ENCODE peak calls at places on chromosomes 3 and 15, in six cellular contexts. One of them, this sample, is unnamed.

GRCh38 chr3:131804565-131805133 is 230.2 kb downstream of the CPNE4 start:
- DNase-seq in effector memory CD4-positive, alpha-beta T cell: no peak
- DNase-seq in tibial nerve: no peak
- DNase-seq in ovary: no peak
- DNase-seq in transverse colon: no peak
- DNase-seq in CD4-positive, alpha-beta T cell: no peak
- DNase-seq in this sample: no peak

GRCh38 chr3:138938056-138938876 is 8.7 kb downstream of the FOXL2 start:
- DNase-seq in transverse colon: no peak
- DNase-seq in effector memory CD4-positive, alpha-beta T cell: no peak
- DNase-seq in ovary: peak
- DNase-seq in CD4-positive, alpha-beta T cell: no peak
- DNase-seq in tibial nerve: no peak
- DNase-seq in this sample: no peak

GRCh38 chr3:41116851-41117250 is 82.5 kb upstream of the CTNNB1 start:
- DNase-seq in CD4-positive, alpha-beta T cell: no peak
- DNase-seq in ovary: no peak
- DNase-seq in effector memory CD4-positive, alpha-beta T cell: no peak
- DNase-seq in transverse colon: no peak
- DNase-seq in tibial nerve: no peak
- DNase-seq in this sample: no peak

GRCh38 chr3:56796202-56796601 is 5.5 kb downstream of the ARHGEF3 start:
- DNase-seq in CD4-positive, alpha-beta T cell: no peak
- DNase-seq in ovary: no peak
- DNase-seq in tibial nerve: no peak
- DNase-seq in transverse colon: no peak
- DNase-seq in effector memory CD4-positive, alpha-beta T cell: no peak
- DNase-seq in this sample: no peak

GRCh38 chr3:144677118-144677517 is 705.5 kb downstream of the DIPK2A start:
- DNase-seq in CD4-positive, alpha-beta T cell: no peak
- DNase-seq in ovary: no peak
- DNase-seq in transverse colon: no peak
- DNase-seq in tibial nerve: no peak
- DNase-seq in effector memory CD4-positive, alpha-beta T cell: no peak
- DNase-seq in this sample: no peak

GRCh38 chr15:87610366-87610765 is 646.2 kb downstream of the NTRK3 start:
- DNase-seq in effector memory CD4-positive, alpha-beta T cell: no peak
- DNase-seq in CD4-positive, alpha-beta T cell: no peak
- DNase-seq in ovary: no peak
- DNase-seq in tibial nerve: no peak
- DNase-seq in transverse colon: no peak
- DNase-seq in this sample: no peak

GRCh38 chr15:60496853-60497252 is 17.9 kb upstream of the ICE2 start:
- DNase-seq in effector memory CD4-positive, alpha-beta T cell: no peak
- DNase-seq in tibial nerve: no peak
- DNase-seq in ovary: no peak
- DNase-seq in CD4-positive, alpha-beta T cell: no peak
- DNase-seq in transverse colon: no peak
- DNase-seq in this sample: no peak

GRCh38 chr3:169678122-169678521 is 14.6 kb upstream of the MECOM start:
- DNase-seq in ovary: no peak
- DNase-seq in CD4-positive, alpha-beta T cell: no peak
- DNase-seq in transverse colon: no peak
- DNase-seq in tibial nerve: no peak
- DNase-seq in effector memory CD4-positive, alpha-beta T cell: no peak
- DNase-seq in this sample: no peak

GRCh38 chr3:111541911-111542483 is at the start of gene CD96:
- DNase-seq in ovary: no peak
- DNase-seq in effector memory CD4-positive, alpha-beta T cell: peak
- DNase-seq in tibial nerve: peak
- DNase-seq in transverse colon: peak
- DNase-seq in CD4-positive, alpha-beta T cell: peak
- DNase-seq in this sample: no peak

GRCh38 chr3:141243295-141243707 is 11.7 kb downstream of the PXYLP1 start:
- DNase-seq in effector memory CD4-positive, alpha-beta T cell: peak
- DNase-seq in transverse colon: no peak
- DNase-seq in ovary: no peak
- DNase-seq in CD4-positive, alpha-beta T cell: no peak
- DNase-seq in tibial nerve: no peak
- DNase-seq in this sample: peak

GRCh38 chr3:59438492-59438891 is 388.7 kb upstream of the CFAP20DC start:
- DNase-seq in tibial nerve: no peak
- DNase-seq in CD4-positive, alpha-beta T cell: no peak
- DNase-seq in effector memory CD4-positive, alpha-beta T cell: no peak
- DNase-seq in transverse colon: no peak
- DNase-seq in ovary: no peak
- DNase-seq in this sample: no peak

GRCh38 chr3:46468758-46469600 is 4.3 kb upstream of the LTF start:
- DNase-seq in transverse colon: no peak
- DNase-seq in ovary: no peak
- DNase-seq in tibial nerve: no peak
- DNase-seq in CD4-positive, alpha-beta T cell: no peak
- DNase-seq in effector memory CD4-positive, alpha-beta T cell: no peak
- DNase-seq in this sample: no peak

GRCh38 chr3:184537885-184538599 is 23.5 kb upstream of the EPHB3 start:
- DNase-seq in tibial nerve: no peak
- DNase-seq in transverse colon: no peak
- DNase-seq in effector memory CD4-positive, alpha-beta T cell: no peak
- DNase-seq in ovary: no peak
- DNase-seq in CD4-positive, alpha-beta T cell: no peak
- DNase-seq in this sample: no peak

GRCh38 chr15:48052871-48053383 is 67.9 kb upstream of the SLC24A5 start:
- DNase-seq in tibial nerve: no peak
- DNase-seq in CD4-positive, alpha-beta T cell: no peak
- DNase-seq in effector memory CD4-positive, alpha-beta T cell: no peak
- DNase-seq in ovary: no peak
- DNase-seq in transverse colon: no peak
- DNase-seq in this sample: no peak

GRCh38 chr3:86985427-86985826 is 5.5 kb downstream of the VGLL3 start:
- DNase-seq in CD4-positive, alpha-beta T cell: no peak
- DNase-seq in ovary: no peak
- DNase-seq in tibial nerve: no peak
- DNase-seq in transverse colon: no peak
- DNase-seq in effector memory CD4-positive, alpha-beta T cell: no peak
- DNase-seq in this sample: no peak

GRCh38 chr3:12286927-12287726 is 1.7 kb upstream of the PPARG start:
- DNase-seq in effector memory CD4-positive, alpha-beta T cell: no peak
- DNase-seq in ovary: peak
- DNase-seq in CD4-positive, alpha-beta T cell: no peak
- DNase-seq in transverse colon: peak
- DNase-seq in tibial nerve: no peak
- DNase-seq in this sample: no peak

GRCh38 chr3:38458796-38459498 is 5.3 kb downstream of the ACVR2B start:
- DNase-seq in transverse colon: peak
- DNase-seq in effector memory CD4-positive, alpha-beta T cell: no peak
- DNase-seq in CD4-positive, alpha-beta T cell: no peak
- DNase-seq in tibial nerve: no peak
- DNase-seq in ovary: peak
- DNase-seq in this sample: no peak

GRCh38 chr3:12588674-12589054 is 31.8 kb downstream of the MKRN2 start:
- DNase-seq in transverse colon: no peak
- DNase-seq in ovary: no peak
- DNase-seq in effector memory CD4-positive, alpha-beta T cell: no peak
- DNase-seq in CD4-positive, alpha-beta T cell: no peak
- DNase-seq in tibial nerve: no peak
- DNase-seq in this sample: no peak

GRCh38 chr3:69724722-69725435 is 14.4 kb upstream of the MITF start:
- DNase-seq in tibial nerve: no peak
- DNase-seq in CD4-positive, alpha-beta T cell: no peak
- DNase-seq in transverse colon: no peak
- DNase-seq in effector memory CD4-positive, alpha-beta T cell: no peak
- DNase-seq in ovary: no peak
- DNase-seq in this sample: no peak

GRCh38 chr3:14877404-14877803 is 58.6 kb downstream of the FGD5 start:
- DNase-seq in transverse colon: no peak
- DNase-seq in tibial nerve: no peak
- DNase-seq in CD4-positive, alpha-beta T cell: no peak
- DNase-seq in ovary: no peak
- DNase-seq in effector memory CD4-positive, alpha-beta T cell: no peak
- DNase-seq in this sample: no peak

GRCh38 chr3:166685246-166685645 is 694.9 kb downstream of the ZBBX start:
- DNase-seq in ovary: no peak
- DNase-seq in CD4-positive, alpha-beta T cell: no peak
- DNase-seq in tibial nerve: no peak
- DNase-seq in transverse colon: no peak
- DNase-seq in effector memory CD4-positive, alpha-beta T cell: no peak
- DNase-seq in this sample: no peak

GRCh38 chr3:120767106-120767505 is 24.6 kb downstream of the GTF2E1 start:
- DNase-seq in effector memory CD4-positive, alpha-beta T cell: no peak
- DNase-seq in tibial nerve: no peak
- DNase-seq in CD4-positive, alpha-beta T cell: no peak
- DNase-seq in ovary: no peak
- DNase-seq in transverse colon: no peak
- DNase-seq in this sample: no peak

GRCh38 chr3:125077864-125078263 is 22.1 kb upstream of the HEG1 start:
- DNase-seq in ovary: no peak
- DNase-seq in CD4-positive, alpha-beta T cell: no peak
- DNase-seq in tibial nerve: no peak
- DNase-seq in effector memory CD4-positive, alpha-beta T cell: no peak
- DNase-seq in transverse colon: no peak
- DNase-seq in this sample: no peak

GRCh38 chr3:47356201-47356600 is 24.6 kb upstream of the PTPN23 start:
- DNase-seq in CD4-positive, alpha-beta T cell: no peak
- DNase-seq in tibial nerve: no peak
- DNase-seq in ovary: no peak
- DNase-seq in effector memory CD4-positive, alpha-beta T cell: no peak
- DNase-seq in transverse colon: no peak
- DNase-seq in this sample: no peak

GRCh38 chr3:182609575-182610156 is 183.6 kb upstream of the ATP11B start:
- DNase-seq in effector memory CD4-positive, alpha-beta T cell: no peak
- DNase-seq in ovary: no peak
- DNase-seq in CD4-positive, alpha-beta T cell: no peak
- DNase-seq in transverse colon: peak
- DNase-seq in tibial nerve: no peak
- DNase-seq in this sample: no peak

DNA sequence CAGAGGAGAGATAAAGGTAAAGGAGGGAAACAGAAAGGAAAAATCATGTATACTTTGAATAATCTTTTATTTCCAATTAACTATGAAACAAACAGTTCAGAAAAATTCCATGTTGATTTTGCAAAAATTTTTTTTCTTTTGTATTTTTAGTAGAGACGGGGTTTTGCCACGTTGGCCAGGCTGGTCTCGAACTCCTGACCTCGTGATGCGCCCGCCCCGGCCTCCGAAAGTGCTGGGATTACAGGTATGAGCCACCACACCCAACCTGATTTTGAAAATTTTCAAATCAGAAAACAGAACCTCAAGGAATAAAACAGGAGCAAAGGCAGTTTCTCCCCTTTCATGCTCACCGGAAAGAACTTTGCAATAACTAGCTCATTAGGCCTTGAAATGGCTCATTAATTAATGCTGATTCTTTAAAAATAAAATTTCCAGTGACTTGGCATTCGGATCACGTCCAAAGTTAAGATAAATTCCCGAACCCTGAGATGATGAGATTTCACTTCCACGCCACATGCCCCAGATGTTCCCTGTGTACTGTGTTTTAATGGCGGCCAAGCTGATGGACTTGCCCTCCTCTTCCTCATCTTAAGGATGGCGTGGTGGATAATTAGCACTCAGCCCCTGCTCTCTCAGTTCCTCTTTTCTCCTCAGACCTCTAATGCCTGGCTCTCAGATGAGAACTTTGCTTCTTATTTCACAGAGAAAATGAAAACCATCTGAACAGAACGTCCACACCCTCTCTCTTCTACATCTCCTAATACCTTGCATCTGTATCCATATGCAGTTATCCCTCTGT is 10.8 kb downstream of the BCL2L10 start:
- DNase-seq in transverse colon: no peak
- DNase-seq in tibial nerve: no peak
- DNase-seq in ovary: no peak
- DNase-seq in CD4-positive, alpha-beta T cell: no peak
- DNase-seq in effector memory CD4-positive, alpha-beta T cell: no peak
- DNase-seq in this sample: no peak
- H3K27ac ChIP-seq in transverse colon: no peak
- H3K27ac ChIP-seq in tibial nerve: no peak
- H3K27ac ChIP-seq in ovary: no peak
- H3K27ac ChIP-seq in CD4-positive, alpha-beta T cell: no peak
- H3K27ac ChIP-seq in effector memory CD4-positive, alpha-beta T cell: no peak
- H3K27ac ChIP-seq in this sample: no peak

GRCh38 chr15:88745075-88745474 is 58.2 kb upstream of the ACAN start:
- DNase-seq in CD4-positive, alpha-beta T cell: no peak
- DNase-seq in ovary: no peak
- DNase-seq in tibial nerve: no peak
- DNase-seq in transverse colon: no peak
- DNase-seq in effector memory CD4-positive, alpha-beta T cell: no peak
- DNase-seq in this sample: no peak

GRCh38 chr15:88745696-88746095 is 57.5 kb upstream of the ACAN start:
- DNase-seq in CD4-positive, alpha-beta T cell: no peak
- DNase-seq in ovary: no peak
- DNase-seq in effector memory CD4-positive, alpha-beta T cell: no peak
- DNase-seq in tibial nerve: no peak
- DNase-seq in transverse colon: no peak
- DNase-seq in this sample: no peak

GRCh38 chr15:88746451-88746850 is 56.8 kb upstream of the ACAN start:
- DNase-seq in transverse colon: no peak
- DNase-seq in CD4-positive, alpha-beta T cell: no peak
- DNase-seq in effector memory CD4-positive, alpha-beta T cell: no peak
- DNase-seq in tibial nerve: no peak
- DNase-seq in ovary: no peak
- DNase-seq in this sample: no peak

GRCh38 chr15:88742161-88742560 is 61.1 kb upstream of the ACAN start:
- DNase-seq in CD4-positive, alpha-beta T cell: no peak
- DNase-seq in effector memory CD4-positive, alpha-beta T cell: no peak
- DNase-seq in tibial nerve: no peak
- DNase-seq in ovary: no peak
- DNase-seq in transverse colon: no peak
- DNase-seq in this sample: no peak

GRCh38 chr15:88744548-88745020 is 58.7 kb upstream of the ACAN start:
- DNase-seq in tibial nerve: no peak
- DNase-seq in transverse colon: no peak
- DNase-seq in CD4-positive, alpha-beta T cell: no peak
- DNase-seq in ovary: no peak
- DNase-seq in effector memory CD4-positive, alpha-beta T cell: no peak
- DNase-seq in this sample: no peak
- H3K27ac ChIP-seq in tibial nerve: no peak
- H3K27ac ChIP-seq in transverse colon: no peak
- H3K27ac ChIP-seq in CD4-positive, alpha-beta T cell: no peak
- H3K27ac ChIP-seq in ovary: no peak
- H3K27ac ChIP-seq in effector memory CD4-positive, alpha-beta T cell: no peak
- H3K27ac ChIP-seq in this sample: no peak

GRCh38 chr3:24521306-24522154 is 26.9 kb upstream of the THRB start:
- DNase-seq in effector memory CD4-positive, alpha-beta T cell: no peak
- DNase-seq in transverse colon: peak
- DNase-seq in ovary: peak
- DNase-seq in tibial nerve: peak
- DNase-seq in CD4-positive, alpha-beta T cell: no peak
- DNase-seq in this sample: no peak
- H3K27ac ChIP-seq in effector memory CD4-positive, alpha-beta T cell: no peak
- H3K27ac ChIP-seq in transverse colon: peak
- H3K27ac ChIP-seq in ovary: no peak
- H3K27ac ChIP-seq in tibial nerve: peak
- H3K27ac ChIP-seq in CD4-positive, alpha-beta T cell: no peak
- H3K27ac ChIP-seq in this sample: no peak

DNA sequence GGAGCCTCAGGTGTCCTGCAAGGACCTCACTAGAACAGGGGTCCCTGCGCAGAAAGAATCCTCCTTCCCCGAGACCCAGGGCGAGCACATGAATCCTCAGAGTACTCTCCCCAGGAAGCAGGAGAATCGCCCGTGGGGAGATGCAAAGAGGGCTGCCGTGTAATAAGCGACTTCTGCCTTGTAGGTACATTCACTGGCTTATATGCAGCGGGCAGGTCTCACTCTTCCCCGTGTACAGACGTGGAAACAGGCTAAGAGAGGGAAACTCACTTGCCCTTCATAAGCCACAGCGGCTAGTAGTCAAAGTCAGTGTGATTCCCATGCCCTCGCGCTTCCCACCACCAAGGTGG is 391 bp downstream of the PIF1 start:
- DNase-seq in transverse colon: no peak
- DNase-seq in CD4-positive, alpha-beta T cell: no peak
- DNase-seq in ovary: no peak
- DNase-seq in effector memory CD4-positive, alpha-beta T cell: no peak
- DNase-seq in tibial nerve: no peak
- DNase-seq in this sample: no peak
- H3K27ac ChIP-seq in transverse colon: peak
- H3K27ac ChIP-seq in CD4-positive, alpha-beta T cell: no peak
- H3K27ac ChIP-seq in ovary: no peak
- H3K27ac ChIP-seq in effector memory CD4-positive, alpha-beta T cell: no peak
- H3K27ac ChIP-seq in tibial nerve: peak
- H3K27ac ChIP-seq in this sample: no peak

This sample was measured in caudate nucleus.